ENCODE peak calls at places on chromosome 6, in six cellular contexts. One of them, this sample, is unnamed.

GRCh38 chr6:10621227-10621626 is 73.2 kb downstream of the C6orf52 start:
- DNase-seq in DND-41: no peak
- DNase-seq in mammary epithelial cell: no peak
- DNase-seq in mucosa of descending colon: peak; percentile 10
- DNase-seq in adipocyte: no peak
- DNase-seq in thoracic aorta: no peak
- DNase-seq in this sample: no peak

GRCh38 chr6:87701676-87702588 is at the start of gene AKIRIN2:
- DNase-seq in thoracic aorta: peak; percentile 88
- DNase-seq in adipocyte: peak; percentile 100
- DNase-seq in mammary epithelial cell: peak; percentile 98
- DNase-seq in DND-41: peak; percentile 97
- DNase-seq in mucosa of descending colon: peak; percentile 98
- DNase-seq in this sample: peak; percentile 94

GRCh38 chr6:161101517-161101916 is 109.9 kb downstream of the MAP3K4 start:
- DNase-seq in mammary epithelial cell: no peak
- DNase-seq in adipocyte: peak; percentile 18
- DNase-seq in thoracic aorta: no peak
- DNase-seq in DND-41: no peak
- DNase-seq in mucosa of descending colon: no peak
- DNase-seq in this sample: no peak

GRCh38 chr6:10681795-10682194 is 12.6 kb downstream of the C6orf52 start:
- DNase-seq in thoracic aorta: no peak
- DNase-seq in adipocyte: no peak
- DNase-seq in mucosa of descending colon: no peak
- DNase-seq in DND-41: no peak
- DNase-seq in mammary epithelial cell: no peak
- DNase-seq in this sample: no peak

GRCh38 chr6:43019152-43019551 is 2.3 kb upstream of the RRP36 start:
- DNase-seq in mammary epithelial cell: no peak
- DNase-seq in adipocyte: no peak
- DNase-seq in DND-41: no peak
- DNase-seq in thoracic aorta: no peak
- DNase-seq in mucosa of descending colon: no peak
- DNase-seq in this sample: no peak

GRCh38 chr6:90758741-90759140 is 171.9 kb upstream of the MAP3K7 start:
- DNase-seq in mucosa of descending colon: no peak
- DNase-seq in mammary epithelial cell: no peak
- DNase-seq in adipocyte: no peak
- DNase-seq in thoracic aorta: no peak
- DNase-seq in DND-41: no peak
- DNase-seq in this sample: no peak

GRCh38 chr6:71412559-71412958 is 123.9 kb downstream of the OGFRL1 start:
- DNase-seq in mucosa of descending colon: no peak
- DNase-seq in DND-41: no peak
- DNase-seq in mammary epithelial cell: no peak
- DNase-seq in adipocyte: peak; percentile 70
- DNase-seq in thoracic aorta: no peak
- DNase-seq in this sample: no peak

GRCh38 chr6:157128235-157128761 is 195.0 kb downstream of the TMEM242 start:
- DNase-seq in mammary epithelial cell: no peak
- DNase-seq in thoracic aorta: no peak
- DNase-seq in DND-41: no peak
- DNase-seq in mucosa of descending colon: no peak
- DNase-seq in adipocyte: no peak
- DNase-seq in this sample: no peak

GRCh38 chr6:35737413-35738211 is 780 bp downstream of the ARMC12 start:
- DNase-seq in DND-41: no peak
- DNase-seq in thoracic aorta: no peak
- DNase-seq in mucosa of descending colon: peak; percentile 37
- DNase-seq in adipocyte: peak; percentile 92
- DNase-seq in mammary epithelial cell: peak; percentile 68
- DNase-seq in this sample: no peak

GRCh38 chr6:17584241-17584803 is 15.8 kb upstream of the FAM8A1 start:
- DNase-seq in DND-41: no peak
- DNase-seq in mucosa of descending colon: peak; percentile 65
- DNase-seq in thoracic aorta: no peak
- DNase-seq in mammary epithelial cell: peak; percentile 58
- DNase-seq in adipocyte: peak; percentile 91
- DNase-seq in this sample: peak; percentile 59

GRCh38 chr6:34223381-34223963 is 13.2 kb upstream of the HMGA1 start:
- DNase-seq in adipocyte: no peak
- DNase-seq in DND-41: no peak
- DNase-seq in thoracic aorta: no peak
- DNase-seq in mucosa of descending colon: peak; percentile 53
- DNase-seq in mammary epithelial cell: no peak
- DNase-seq in this sample: no peak

GRCh38 chr6:111193156-111193555 is 105.9 kb downstream of the SLC16A10 start:
- DNase-seq in DND-41: no peak
- DNase-seq in adipocyte: no peak
- DNase-seq in mucosa of descending colon: no peak
- DNase-seq in thoracic aorta: no peak
- DNase-seq in mammary epithelial cell: no peak
- DNase-seq in this sample: no peak

GRCh38 chr6:5997420-5998093 is 9.2 kb downstream of the NRN1 start:
- DNase-seq in thoracic aorta: no peak
- DNase-seq in mucosa of descending colon: no peak
- DNase-seq in adipocyte: no peak
- DNase-seq in mammary epithelial cell: peak; percentile 41
- DNase-seq in DND-41: no peak
- DNase-seq in this sample: no peak

GRCh38 chr6:168221000-168221399 is 98.6 kb downstream of the DACT2 start:
- DNase-seq in DND-41: peak; percentile 16
- DNase-seq in adipocyte: no peak
- DNase-seq in mammary epithelial cell: peak; percentile 7
- DNase-seq in thoracic aorta: no peak
- DNase-seq in mucosa of descending colon: no peak
- DNase-seq in this sample: no peak

GRCh38 chr6:13589801-13590200 is 15.4 kb downstream of the SIRT5 start:
- DNase-seq in mammary epithelial cell: no peak
- DNase-seq in adipocyte: no peak
- DNase-seq in mucosa of descending colon: no peak
- DNase-seq in thoracic aorta: no peak
- DNase-seq in DND-41: no peak
- DNase-seq in this sample: no peak

GRCh38 chr6:39263299-39264037 is 34.2 kb upstream of the KCNK5 start:
- DNase-seq in mucosa of descending colon: no peak
- DNase-seq in mammary epithelial cell: peak; percentile 16
- DNase-seq in thoracic aorta: no peak
- DNase-seq in adipocyte: no peak
- DNase-seq in DND-41: no peak
- DNase-seq in this sample: no peak

GRCh38 chr6:132819405-132820145 is 5.2 kb downstream of the RPS12 start:
- DNase-seq in DND-41: no peak
- DNase-seq in mammary epithelial cell: peak; percentile 46
- DNase-seq in thoracic aorta: no peak
- DNase-seq in adipocyte: no peak
- DNase-seq in mucosa of descending colon: no peak
- DNase-seq in this sample: no peak

GRCh38 chr6:83252717-83253116 is 59.6 kb downstream of the RWDD2A start:
- DNase-seq in adipocyte: peak; percentile 68
- DNase-seq in mammary epithelial cell: peak; percentile 20
- DNase-seq in DND-41: no peak
- DNase-seq in thoracic aorta: no peak
- DNase-seq in mucosa of descending colon: no peak
- DNase-seq in this sample: no peak

GRCh38 chr6:74222768-74223321 is 526.8 kb downstream of the CD109 start:
- DNase-seq in thoracic aorta: no peak
- DNase-seq in mammary epithelial cell: no peak
- DNase-seq in DND-41: no peak
- DNase-seq in adipocyte: no peak
- DNase-seq in mucosa of descending colon: no peak
- DNase-seq in this sample: no peak

GRCh38 chr6:98200084-98200483 is 634.3 kb upstream of the POU3F2 start:
- DNase-seq in DND-41: no peak
- DNase-seq in mammary epithelial cell: no peak
- DNase-seq in adipocyte: no peak
- DNase-seq in thoracic aorta: no peak
- DNase-seq in mucosa of descending colon: no peak
- DNase-seq in this sample: no peak

GRCh38 chr6:143336446-143337152 is 113.9 kb downstream of the ADAT2 start:
- DNase-seq in mammary epithelial cell: peak; percentile 67
- DNase-seq in mucosa of descending colon: no peak
- DNase-seq in DND-41: no peak
- DNase-seq in adipocyte: peak; percentile 56
- DNase-seq in thoracic aorta: no peak
- DNase-seq in this sample: peak; percentile 6

GRCh38 chr6:48994811-48995210 is 468.2 kb downstream of the MMUT start:
- DNase-seq in mammary epithelial cell: no peak
- DNase-seq in mucosa of descending colon: no peak
- DNase-seq in thoracic aorta: no peak
- DNase-seq in adipocyte: no peak
- DNase-seq in DND-41: no peak
- DNase-seq in this sample: no peak

GRCh38 chr6:18405477-18406293 is 18.5 kb downstream of the RNF144B start:
- DNase-seq in mucosa of descending colon: no peak
- DNase-seq in thoracic aorta: no peak
- DNase-seq in DND-41: no peak
- DNase-seq in mammary epithelial cell: peak; percentile 91
- DNase-seq in adipocyte: peak; percentile 89
- DNase-seq in this sample: no peak

DNA sequence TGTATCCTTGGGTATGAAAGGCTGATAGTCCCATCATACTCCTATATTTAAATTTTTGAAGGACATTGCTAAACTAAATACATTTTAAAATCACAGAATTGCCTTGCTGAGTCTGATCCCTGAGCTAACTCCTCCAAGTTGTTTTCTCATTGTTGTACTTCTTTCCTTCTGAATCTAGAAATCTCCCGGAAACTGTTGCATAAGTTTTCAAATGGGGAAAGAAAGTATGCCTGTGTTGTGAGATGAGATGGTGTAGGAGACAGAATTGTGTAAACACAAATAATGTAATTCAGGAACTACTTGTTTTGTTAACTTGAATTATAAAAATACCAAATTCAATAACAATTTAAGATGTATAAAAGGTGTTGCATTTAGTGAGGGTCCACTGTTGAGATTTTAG is 7.3 kb downstream of the PNRC1 start:
- DNase-seq in mucosa of descending colon: no peak
- DNase-seq in mammary epithelial cell: no peak
- DNase-seq in DND-41: no peak
- DNase-seq in thoracic aorta: no peak
- DNase-seq in adipocyte: peak; percentile 54
- DNase-seq in this sample: no peak
- H3K4me1 ChIP-seq in mucosa of descending colon: peaks cover 1% of the 10 kb centered on the region
- H3K4me1 ChIP-seq in mammary epithelial cell: peaks cover 23% of the 10 kb centered on the region
- H3K4me1 ChIP-seq in DND-41: peaks cover 12% of the 10 kb centered on the region
- H3K4me1 ChIP-seq in thoracic aorta: peaks cover 47% of the 10 kb centered on the region
- H3K4me1 ChIP-seq in adipocyte: peaks cover 32% of the 10 kb centered on the region
- H3K4me1 ChIP-seq in this sample: peaks cover 21% of the 10 kb centered on the region

DNA sequence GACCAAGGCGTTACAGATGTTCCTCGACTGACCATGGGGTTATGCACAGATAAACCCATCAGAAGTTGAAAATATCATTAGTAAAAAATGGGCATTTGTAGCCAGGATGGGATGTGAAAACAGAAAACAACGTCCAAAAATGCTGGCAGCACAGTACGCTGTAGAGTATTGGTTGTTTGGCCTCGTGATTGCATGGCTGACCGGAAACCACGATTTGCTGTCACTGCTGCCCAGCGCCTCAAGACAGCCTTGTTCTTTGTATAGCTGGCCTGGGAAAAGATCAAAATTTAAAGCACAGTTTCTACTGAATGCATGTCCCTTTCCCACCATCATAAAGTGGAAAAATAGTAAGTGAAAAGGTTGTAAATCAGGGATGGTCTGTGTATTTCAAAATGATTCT is 41.9 kb downstream of the MTHFD1L start:
- DNase-seq in thoracic aorta: no peak
- DNase-seq in DND-41: no peak
- DNase-seq in mucosa of descending colon: no peak
- DNase-seq in adipocyte: no peak
- DNase-seq in mammary epithelial cell: no peak
- DNase-seq in this sample: no peak
- H3K4me1 ChIP-seq in thoracic aorta: peaks cover 25% of the 10 kb centered on the region
- H3K4me1 ChIP-seq in DND-41: no peaks in the 10 kb centered on the region
- H3K4me1 ChIP-seq in mucosa of descending colon: no peaks in the 10 kb centered on the region
- H3K4me1 ChIP-seq in adipocyte: peaks cover 22% of the 10 kb centered on the region
- H3K4me1 ChIP-seq in mammary epithelial cell: no peaks in the 10 kb centered on the region
- H3K4me1 ChIP-seq in this sample: no peaks in the 10 kb centered on the region

GRCh38 chr6:81999270-81999669 is 246.8 kb upstream of the TENT5A start:
- DNase-seq in DND-41: no peak
- DNase-seq in mucosa of descending colon: no peak
- DNase-seq in thoracic aorta: no peak
- DNase-seq in adipocyte: no peak
- DNase-seq in mammary epithelial cell: no peak
- DNase-seq in this sample: no peak

GRCh38 chr6:81996414-81996813 is 243.9 kb upstream of the TENT5A start:
- DNase-seq in adipocyte: peak; percentile 58
- DNase-seq in mammary epithelial cell: peak; percentile 79
- DNase-seq in mucosa of descending colon: no peak
- DNase-seq in thoracic aorta: no peak
- DNase-seq in DND-41: no peak
- DNase-seq in this sample: no peak

GRCh38 chr6:81997091-81997926 is 244.8 kb upstream of the TENT5A start:
- DNase-seq in mammary epithelial cell: peak; percentile 84
- DNase-seq in DND-41: no peak
- DNase-seq in thoracic aorta: no peak
- DNase-seq in adipocyte: peak; percentile 93
- DNase-seq in mucosa of descending colon: no peak
- DNase-seq in this sample: no peak

GRCh38 chr6:81999826-82000225 is 247.3 kb upstream of the TENT5A start:
- DNase-seq in thoracic aorta: no peak
- DNase-seq in mucosa of descending colon: no peak
- DNase-seq in adipocyte: no peak
- DNase-seq in mammary epithelial cell: no peak
- DNase-seq in DND-41: no peak
- DNase-seq in this sample: no peak

DNA sequence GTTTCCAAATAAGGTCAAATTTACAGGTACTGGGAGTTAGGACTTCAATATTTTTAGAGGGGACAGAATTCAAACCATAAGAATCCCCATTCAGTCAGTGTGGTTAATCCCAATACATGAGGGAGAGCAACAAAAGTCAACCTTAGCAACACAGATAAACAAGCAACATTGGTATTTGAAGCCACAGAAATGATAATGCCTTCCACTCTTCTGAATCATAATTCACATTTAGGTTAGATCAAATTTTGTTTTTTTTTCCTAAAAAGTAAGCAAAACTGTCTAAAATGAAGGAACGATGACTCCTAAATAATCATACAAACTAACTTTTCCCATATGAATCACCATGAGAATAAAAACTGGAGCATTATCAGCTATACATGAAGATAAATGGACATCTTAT is 246.0 kb upstream of the TENT5A start:
- DNase-seq in mucosa of descending colon: no peak
- DNase-seq in DND-41: no peak
- DNase-seq in mammary epithelial cell: peak; percentile 45
- DNase-seq in adipocyte: peak; percentile 70
- DNase-seq in thoracic aorta: no peak
- DNase-seq in this sample: no peak
- H3K4me1 ChIP-seq in mucosa of descending colon: no peaks in the 10 kb centered on the region
- H3K4me1 ChIP-seq in DND-41: no peaks in the 10 kb centered on the region
- H3K4me1 ChIP-seq in mammary epithelial cell: peaks cover 50% of the 10 kb centered on the region
- H3K4me1 ChIP-seq in adipocyte: peaks cover 39% of the 10 kb centered on the region
- H3K4me1 ChIP-seq in thoracic aorta: peaks cover 27% of the 10 kb centered on the region
- H3K4me1 ChIP-seq in this sample: no peaks in the 10 kb centered on the region

DNA sequence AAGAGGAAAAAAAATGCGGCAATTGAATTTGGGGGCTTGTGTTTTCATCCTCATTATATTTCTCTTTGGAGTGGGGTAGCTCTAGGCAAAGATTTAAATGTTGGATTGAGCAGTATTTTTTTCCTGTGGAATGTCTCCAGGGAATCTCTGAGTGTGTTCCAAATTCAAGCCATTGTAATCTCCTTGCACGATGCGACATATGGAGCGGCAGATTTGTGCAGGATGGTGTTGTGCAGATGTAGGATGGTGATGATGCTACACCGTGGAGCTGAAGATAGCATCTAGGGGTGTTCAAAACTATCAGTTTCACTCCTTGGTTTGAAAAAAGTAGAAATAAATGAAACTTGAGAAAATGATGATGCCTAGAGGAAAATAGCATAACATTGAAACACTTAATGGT is 777.5 kb upstream of the EPHA7 start:
- DNase-seq in mucosa of descending colon: no peak
- DNase-seq in DND-41: no peak
- DNase-seq in mammary epithelial cell: no peak
- DNase-seq in adipocyte: no peak
- DNase-seq in thoracic aorta: no peak
- DNase-seq in this sample: no peak
- H3K4me1 ChIP-seq in mucosa of descending colon: no peaks in the 10 kb centered on the region
- H3K4me1 ChIP-seq in DND-41: no peaks in the 10 kb centered on the region
- H3K4me1 ChIP-seq in mammary epithelial cell: no peaks in the 10 kb centered on the region
- H3K4me1 ChIP-seq in adipocyte: no peaks in the 10 kb centered on the region
- H3K4me1 ChIP-seq in thoracic aorta: no peaks in the 10 kb centered on the region
- H3K4me1 ChIP-seq in this sample: no peaks in the 10 kb centered on the region

This sample was measured in CD4-positive, CD25-positive, alpha-beta regulatory T cell.